ENCODE peak calls at places on chromosomes 11 and 22, in eight cellular contexts. One of them, this sample, is unnamed.

GRCh38 chr11:57776101-57776511 is 14.5 kb downstream of the CTNND1 start:
- DNase-seq in OCI-LY7: no peak
- DNase-seq in WERI-Rb-1: peak
- DNase-seq in psoas muscle: no peak
- DNase-seq in right atrium auricular region: no peak
- DNase-seq in keratinocyte: no peak
- DNase-seq in effector memory CD4-positive, alpha-beta T cell: no peak
- DNase-seq in tibial nerve: no peak
- DNase-seq in this sample: no peak

GRCh38 chr11:65498042-65498726 is 661 bp upstream of the MALAT1 start:
- DNase-seq in OCI-LY7: peak
- DNase-seq in effector memory CD4-positive, alpha-beta T cell: peak
- DNase-seq in WERI-Rb-1: peak
- DNase-seq in right atrium auricular region: peak
- DNase-seq in psoas muscle: peak
- DNase-seq in keratinocyte: no peak
- DNase-seq in tibial nerve: no peak
- DNase-seq in this sample: no peak

GRCh38 chr11:73239111-73239521 is 21.0 kb downstream of the P2RY2 start:
- DNase-seq in WERI-Rb-1: no peak
- DNase-seq in psoas muscle: peak
- DNase-seq in effector memory CD4-positive, alpha-beta T cell: no peak
- DNase-seq in tibial nerve: no peak
- DNase-seq in keratinocyte: no peak
- DNase-seq in OCI-LY7: no peak
- DNase-seq in right atrium auricular region: no peak
- DNase-seq in this sample: no peak

GRCh38 chr11:72629266-72629665 is 45.0 kb downstream of the PDE2A start:
- DNase-seq in right atrium auricular region: no peak
- DNase-seq in WERI-Rb-1: peak
- DNase-seq in effector memory CD4-positive, alpha-beta T cell: no peak
- DNase-seq in psoas muscle: peak
- DNase-seq in tibial nerve: no peak
- DNase-seq in OCI-LY7: no peak
- DNase-seq in keratinocyte: no peak
- DNase-seq in this sample: no peak

GRCh38 chr22:17910561-17911311 is 113.6 kb downstream of the MICAL3 start:
- DNase-seq in right atrium auricular region: peak
- DNase-seq in effector memory CD4-positive, alpha-beta T cell: no peak
- DNase-seq in WERI-Rb-1: peak
- DNase-seq in tibial nerve: no peak
- DNase-seq in psoas muscle: peak
- DNase-seq in OCI-LY7: no peak
- DNase-seq in keratinocyte: no peak
- DNase-seq in this sample: no peak

GRCh38 chr11:45022294-45023064 is 71.8 kb upstream of the TP53I11 start:
- DNase-seq in WERI-Rb-1: no peak
- DNase-seq in right atrium auricular region: peak
- DNase-seq in effector memory CD4-positive, alpha-beta T cell: no peak
- DNase-seq in OCI-LY7: no peak
- DNase-seq in psoas muscle: no peak
- DNase-seq in tibial nerve: no peak
- DNase-seq in keratinocyte: no peak
- DNase-seq in this sample: no peak

GRCh38 chr11:68303083-68303482 is 9.3 kb upstream of the LRP5 start:
- DNase-seq in effector memory CD4-positive, alpha-beta T cell: no peak
- DNase-seq in keratinocyte: no peak
- DNase-seq in tibial nerve: no peak
- DNase-seq in right atrium auricular region: no peak
- DNase-seq in psoas muscle: no peak
- DNase-seq in OCI-LY7: no peak
- DNase-seq in WERI-Rb-1: no peak
- DNase-seq in this sample: no peak

GRCh38 chr11:121575250-121575962 is 122.6 kb upstream of the SORL1-AS1 start:
- DNase-seq in OCI-LY7: no peak
- DNase-seq in psoas muscle: peak
- DNase-seq in effector memory CD4-positive, alpha-beta T cell: no peak
- DNase-seq in tibial nerve: no peak
- DNase-seq in keratinocyte: no peak
- DNase-seq in right atrium auricular region: peak
- DNase-seq in WERI-Rb-1: peak
- DNase-seq in this sample: no peak

DNA sequence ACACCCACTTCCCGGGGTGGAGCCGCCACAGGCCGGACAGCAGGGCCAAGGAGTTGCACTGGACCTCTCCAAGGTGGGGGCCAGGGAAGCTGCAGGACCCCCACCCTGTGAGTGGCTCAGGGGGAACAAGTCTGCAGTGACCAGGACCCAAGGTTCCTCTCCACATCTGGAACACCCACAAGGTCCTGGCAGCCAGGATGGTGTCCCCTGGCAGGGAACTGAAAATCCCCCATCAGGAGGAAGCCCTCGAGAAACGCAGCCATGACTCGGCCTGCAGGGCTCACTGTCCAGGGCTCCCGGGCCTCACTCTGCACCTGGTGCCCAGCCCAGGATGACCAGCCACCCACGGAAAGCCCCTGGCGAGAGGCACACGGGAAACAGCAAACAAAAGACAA is 11.5 kb downstream of the RNH1 start:
- DNase-seq in right atrium auricular region: no peak
- DNase-seq in effector memory CD4-positive, alpha-beta T cell: no peak
- DNase-seq in keratinocyte: no peak
- DNase-seq in OCI-LY7: no peak
- DNase-seq in WERI-Rb-1: no peak
- DNase-seq in psoas muscle: peak
- DNase-seq in tibial nerve: no peak
- DNase-seq in this sample: no peak
- H3K27ac ChIP-seq in right atrium auricular region: no peak
- H3K27ac ChIP-seq in effector memory CD4-positive, alpha-beta T cell: no peak
- H3K27ac ChIP-seq in keratinocyte: no peak
- H3K27ac ChIP-seq in OCI-LY7: no peak
- H3K27ac ChIP-seq in WERI-Rb-1: no peak
- H3K27ac ChIP-seq in psoas muscle: peak
- H3K27ac ChIP-seq in tibial nerve: no peak
- H3K27ac ChIP-seq in this sample: no peak

GRCh38 chr11:16191852-16192240 is 164.5 kb downstream of the SOX6 start:
- DNase-seq in WERI-Rb-1: peak
- DNase-seq in right atrium auricular region: no peak
- DNase-seq in effector memory CD4-positive, alpha-beta T cell: no peak
- DNase-seq in keratinocyte: no peak
- DNase-seq in OCI-LY7: peak
- DNase-seq in tibial nerve: no peak
- DNase-seq in psoas muscle: no peak
- DNase-seq in this sample: no peak
- H3K27ac ChIP-seq in WERI-Rb-1: no peak
- H3K27ac ChIP-seq in right atrium auricular region: no peak
- H3K27ac ChIP-seq in effector memory CD4-positive, alpha-beta T cell: no peak
- H3K27ac ChIP-seq in keratinocyte: no peak
- H3K27ac ChIP-seq in OCI-LY7: peak
- H3K27ac ChIP-seq in tibial nerve: no peak
- H3K27ac ChIP-seq in psoas muscle: no peak
- H3K27ac ChIP-seq in this sample: no peak

GRCh38 chr22:41687901-41688364 is 734 bp downstream of the SNU13 start:
- DNase-seq in WERI-Rb-1: no peak
- DNase-seq in effector memory CD4-positive, alpha-beta T cell: no peak
- DNase-seq in right atrium auricular region: no peak
- DNase-seq in OCI-LY7: peak
- DNase-seq in keratinocyte: no peak
- DNase-seq in psoas muscle: peak
- DNase-seq in tibial nerve: no peak
- DNase-seq in this sample: no peak
- H3K27ac ChIP-seq in WERI-Rb-1: peak
- H3K27ac ChIP-seq in effector memory CD4-positive, alpha-beta T cell: peak
- H3K27ac ChIP-seq in right atrium auricular region: peak
- H3K27ac ChIP-seq in OCI-LY7: peak
- H3K27ac ChIP-seq in keratinocyte: peak
- H3K27ac ChIP-seq in psoas muscle: peak
- H3K27ac ChIP-seq in tibial nerve: peak
- H3K27ac ChIP-seq in this sample: peak

DNA sequence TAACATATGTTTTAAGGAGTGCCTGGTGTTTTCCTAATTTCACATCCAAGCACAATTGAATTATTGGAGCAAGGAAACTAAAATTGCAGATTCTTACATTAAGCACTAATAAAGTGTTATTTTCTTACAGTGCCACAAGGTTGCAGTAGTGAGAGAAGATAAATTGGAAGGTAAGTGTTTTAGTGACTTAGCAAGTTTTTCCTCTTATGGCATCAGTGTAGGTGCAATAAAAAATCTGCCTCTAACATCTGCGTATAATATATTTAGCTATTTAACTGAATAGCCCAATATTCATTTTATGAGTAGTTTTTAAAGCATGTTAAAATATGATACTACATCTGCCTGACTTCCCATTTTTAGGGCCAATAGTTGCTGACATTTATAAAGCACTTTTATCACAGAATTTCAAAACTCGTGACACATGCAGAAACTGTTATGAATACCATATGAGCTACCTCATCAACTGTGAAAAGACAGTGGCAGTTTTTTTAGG is 19.0 kb downstream of the POLD3 start:
- DNase-seq in psoas muscle: no peak
- DNase-seq in right atrium auricular region: no peak
- DNase-seq in tibial nerve: no peak
- DNase-seq in effector memory CD4-positive, alpha-beta T cell: no peak
- DNase-seq in WERI-Rb-1: no peak
- DNase-seq in OCI-LY7: peak
- DNase-seq in keratinocyte: peak
- DNase-seq in this sample: no peak
- H3K27ac ChIP-seq in psoas muscle: peak
- H3K27ac ChIP-seq in right atrium auricular region: no peak
- H3K27ac ChIP-seq in tibial nerve: peak
- H3K27ac ChIP-seq in effector memory CD4-positive, alpha-beta T cell: no peak
- H3K27ac ChIP-seq in WERI-Rb-1: no peak
- H3K27ac ChIP-seq in OCI-LY7: no peak
- H3K27ac ChIP-seq in keratinocyte: no peak
- H3K27ac ChIP-seq in this sample: no peak

DNA sequence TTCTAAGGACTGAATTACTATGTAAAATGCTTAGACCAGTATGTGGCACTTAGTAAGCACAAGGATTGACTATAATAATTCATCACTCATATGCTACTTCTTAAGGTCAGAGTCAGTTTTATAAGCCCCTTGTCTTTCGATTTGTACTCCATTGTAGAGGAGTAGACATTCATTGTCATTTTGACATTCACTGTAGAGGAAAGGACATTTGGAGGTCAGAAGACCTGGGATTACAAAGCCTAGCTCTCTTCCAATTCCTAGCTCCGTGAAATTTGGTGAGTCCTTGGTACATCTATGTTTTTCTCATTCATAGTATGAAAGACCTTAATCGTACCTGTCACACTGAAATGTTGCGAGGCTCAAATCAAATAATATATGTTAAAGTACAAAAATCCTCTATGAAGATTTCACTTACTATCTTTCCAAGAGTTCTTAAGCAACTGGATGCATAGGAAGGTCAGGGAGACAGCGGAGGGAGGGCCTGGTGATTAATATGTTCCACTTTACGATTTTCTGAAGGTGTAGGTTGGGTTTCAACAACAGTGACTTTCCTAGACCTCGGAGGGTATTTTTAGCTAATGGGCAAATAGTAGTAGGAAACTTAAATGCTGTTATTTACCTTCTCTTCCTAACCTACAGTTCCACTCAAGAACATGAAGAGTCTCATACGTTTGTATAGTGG is 1.4 kb upstream of the EMSY start:
- DNase-seq in right atrium auricular region: no peak
- DNase-seq in effector memory CD4-positive, alpha-beta T cell: no peak
- DNase-seq in keratinocyte: no peak
- DNase-seq in OCI-LY7: no peak
- DNase-seq in tibial nerve: no peak
- DNase-seq in psoas muscle: no peak
- DNase-seq in WERI-Rb-1: no peak
- DNase-seq in this sample: no peak
- H3K27ac ChIP-seq in right atrium auricular region: peak
- H3K27ac ChIP-seq in effector memory CD4-positive, alpha-beta T cell: peak
- H3K27ac ChIP-seq in keratinocyte: peak
- H3K27ac ChIP-seq in OCI-LY7: peak
- H3K27ac ChIP-seq in tibial nerve: no peak
- H3K27ac ChIP-seq in psoas muscle: peak
- H3K27ac ChIP-seq in WERI-Rb-1: peak
- H3K27ac ChIP-seq in this sample: peak

GRCh38 chr11:120324932-120325810 is at the start of gene TLCD5:
- DNase-seq in psoas muscle: peak
- DNase-seq in right atrium auricular region: no peak
- DNase-seq in tibial nerve: peak
- DNase-seq in OCI-LY7: peak
- DNase-seq in WERI-Rb-1: peak
- DNase-seq in keratinocyte: no peak
- DNase-seq in effector memory CD4-positive, alpha-beta T cell: peak
- DNase-seq in this sample: no peak
- H3K27ac ChIP-seq in psoas muscle: peak
- H3K27ac ChIP-seq in right atrium auricular region: peak
- H3K27ac ChIP-seq in tibial nerve: peak
- H3K27ac ChIP-seq in OCI-LY7: no peak
- H3K27ac ChIP-seq in WERI-Rb-1: peak
- H3K27ac ChIP-seq in keratinocyte: peak
- H3K27ac ChIP-seq in effector memory CD4-positive, alpha-beta T cell: no peak
- H3K27ac ChIP-seq in this sample: no peak